ENCODE peak calls at places on chromosome 19, in four cellular contexts. A, L, O and G are unnamed samples.

GRCh38 chr19:38700350-38700932 is 43.8 kb downstream of the CAPN12 start:
- DNase-seq in L (no peak), O (peak; percentile 41), A (no peak), G (no peak)

GRCh38 chr19:15422311-15423075 is 3.7 kb upstream of the AKAP8L start:
- DNase-seq in A (no peak), O (no peak), L (no peak), G (no peak)

GRCh38 chr19:41156207-41156606 is 36.8 kb upstream of the CYP2S1 start:
- DNase-seq in O (no peak), L (no peak), A (no peak), G (no peak)

GRCh38 chr19:49860716-49861100 is 6.7 kb downstream of the PNKP start:
- DNase-seq in A (no peak), O (no peak), L (no peak), G (no peak)

GRCh38 chr19:46761418-46761831 is 15.2 kb upstream of the STRN4 start:
- DNase-seq in A (no peak), O (peak; percentile 55), L (no peak), G (no peak)

GRCh38 chr19:38266070-38266469 is 1.7 kb downstream of the SPINT2 start:
- DNase-seq in O (no peak), A (no peak), L (no peak), G (no peak)

GRCh38 chr19:48755787-48756674 is 707 bp downstream of the FGF21 start:
- DNase-seq in L (no peak), O (no peak), A (no peak), G (no peak)

GRCh38 chr19:16266586-16266942 is 58.1 kb upstream of the KLF2 start:
- DNase-seq in A (no peak), L (no peak), O (no peak), G (no peak)

GRCh38 chr19:14363203-14364097 is 17.8 kb upstream of the ADGRE5 start:
- DNase-seq in O (peak; percentile 25), A (peak; percentile 83), L (peak; percentile 88), G (peak; percentile 38)

GRCh38 chr19:6535558-6536137 is 4.8 kb downstream of the TNFSF9 start:
- DNase-seq in A (no peak), O (no peak), L (no peak), G (no peak)

GRCh38 chr19:48632692-48633147 is 4.5 kb downstream of the DBP start:
- DNase-seq in L (no peak), O (no peak), A (no peak), G (no peak)

GRCh38 chr19:48751835-48752510 is 468 bp downstream of the FUT1 start:
- DNase-seq in O (no peak), L (no peak), A (no peak), G (no peak)

GRCh38 chr19:39544201-39544903 is 4.4 kb upstream of the EID2 start:
- DNase-seq in L (no peak), A (no peak), O (no peak), G (no peak)

GRCh38 chr19:49512970-49513745 is 697 bp downstream of the FCGRT start:
- DNase-seq in L (peak; percentile 72), A (peak; percentile 65), O (peak; percentile 89), G (no peak)

GRCh38 chr19:13611596-13611995 is 105.3 kb upstream of the CACNA1A start:
- DNase-seq in O (no peak), L (no peak), A (no peak), G (no peak)

GRCh38 chr19:41364546-41365391 is 820 bp upstream of the B9D2 start:
- DNase-seq in L (no peak), O (no peak), A (no peak), G (no peak)

GRCh38 chr19:39677931-39678889 is 22.5 kb downstream of the LGALS16 start:
- DNase-seq in L (no peak), A (no peak), O (peak; percentile 71), G (no peak)

GRCh38 chr19:16850133-16850532 is 20.9 kb downstream of the SIN3B start:
- DNase-seq in A (no peak), L (no peak), O (no peak), G (no peak)

GRCh38 chr19:36772341-36773222 is at the start of gene ZNF850:
- DNase-seq in O (peak; percentile 87), A (peak; percentile 96), L (peak; percentile 76), G (peak; percentile 88)

GRCh38 chr19:8618751-8619150 is 8.2 kb upstream of the ADAMTS10 start:
- DNase-seq in L (no peak), A (no peak), O (peak; percentile 53), G (no peak)

GRCh38 chr19:41350735-41351338 is 2.9 kb downstream of the TGFB1 start:
- DNase-seq in L (peak; percentile 70), O (no peak), A (no peak), G (no peak)

GRCh38 chr19:58053480-58054156 is 5.5 kb upstream of the ZNF135 start:
- DNase-seq in O (no peak), A (no peak), L (no peak), G (no peak)

GRCh38 chr19:51610576-51610975 is 19.6 kb downstream of the SIGLEC5 start:
- DNase-seq in O (no peak), A (no peak), L (no peak), G (no peak)

GRCh38 chr19:14440049-14440448 is 6.9 kb downstream of the PKN1 start:
- DNase-seq in A (no peak), O (no peak), L (peak; percentile 73), G (no peak)

GRCh38 chr19:5050905-5051304 is 82.0 kb downstream of the KDM4B start:
- DNase-seq in O (no peak), A (no peak), L (no peak), G (no peak)

GRCh38 chr19:13350761-13351160 is 155.5 kb downstream of the CACNA1A start:
- DNase-seq in L (no peak), O (no peak), A (no peak), G (no peak)

GRCh38 chr19:48479686-48480085 is 10.5 kb downstream of the CYTH2 start:
- DNase-seq in O (no peak), L (no peak), A (no peak), G (no peak)

GRCh38 chr19:16210168-16210567 is 12.5 kb downstream of the AP1M1 start:
- DNase-seq in O (no peak), A (no peak), L (no peak), G (no peak)

GRCh38 chr19:6745965-6746364 is 6.5 kb downstream of the TRIP10 start:
- DNase-seq in A (no peak), L (no peak), O (no peak), G (no peak)

GRCh38 chr19:30341646-30342201 is 30.5 kb upstream of the ZNF536 start:
- DNase-seq in O (no peak), A (no peak), L (no peak), G (no peak)

GRCh38 chr19:30345686-30346085 is 26.5 kb upstream of the ZNF536 start:
- DNase-seq in O (no peak), A (no peak), L (no peak), G (no peak)

GRCh38 chr19:30340724-30341595 is 31.2 kb upstream of the ZNF536 start:
- DNase-seq in O (no peak), A (no peak), L (no peak), G (no peak)

GRCh38 chr19:30342901-30343300 is 29.3 kb upstream of the ZNF536 start:
- DNase-seq in A (no peak), L (no peak), O (no peak), G (no peak)

GRCh38 chr19:30344446-30345425 is 27.4 kb upstream of the ZNF536 start:
- DNase-seq in A (no peak), O (no peak), L (no peak), G (no peak)
- TF ChIP-seq ELF4 in A (no peak), O (no peak), L (no peak), G (no peak)

GRCh38 chr19:3061214-3062161 is 807 bp downstream of the TLE5 start:
- DNase-seq in L (peak; percentile 85), A (no peak), O (no peak), G (no peak)
- TF ChIP-seq ELF4 in L (peak; percentile 24), A (no peak), O (no peak), G (no peak)

DNA sequence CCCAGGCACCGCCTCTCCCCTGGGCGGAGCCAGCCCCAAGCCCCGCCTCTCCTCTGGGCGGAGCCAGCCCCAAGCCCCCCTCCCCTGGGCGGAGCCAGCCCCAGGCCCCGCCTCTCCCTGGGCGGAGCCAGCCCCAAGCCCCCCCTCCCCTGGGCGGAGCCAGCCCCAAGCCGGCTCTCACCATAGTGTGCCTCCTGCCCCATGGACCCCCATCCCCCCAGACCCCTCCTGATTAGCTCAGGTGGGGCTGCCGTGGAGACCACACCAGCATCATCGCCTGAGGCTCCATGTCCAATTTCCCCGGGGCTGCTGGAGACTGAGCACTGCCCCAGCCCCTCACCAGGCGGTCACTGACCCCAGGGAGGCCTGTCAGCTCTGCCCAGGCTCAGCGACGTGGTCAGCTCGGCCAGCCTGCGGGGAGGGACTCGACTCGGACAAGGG is 4.2 kb upstream of the MADCAM1 start:
- DNase-seq in A (peak; percentile 36), O (no peak), L (peak; percentile 72), G (peak; percentile 60)
- TF ChIP-seq ELF4 in A (no peak), O (no peak), L (no peak), G (no peak)

GRCh38 chr19:2487780-2488330 is 11.9 kb downstream of the GADD45B start:
- DNase-seq in A (no peak), L (no peak), O (no peak), G (no peak)
- TF ChIP-seq ELF4 in A (no peak), L (no peak), O (no peak), G (no peak)

GRCh38 chr19:17902701-17903100 is 30.1 kb upstream of the CCDC124 start:
- DNase-seq in L (no peak), A (no peak), O (no peak), G (no peak)
- TF ChIP-seq ELF4 in L (no peak), A (no peak), O (no peak), G (no peak)

GRCh38 chr19:32661318-32661717 is 13.7 kb downstream of the ANKRD27 start:
- DNase-seq in A (no peak), O (peak; percentile 37), L (no peak), G (no peak)
- TF ChIP-seq ELF4 in A (no peak), O (no peak), L (no peak), G (no peak)

DNA sequence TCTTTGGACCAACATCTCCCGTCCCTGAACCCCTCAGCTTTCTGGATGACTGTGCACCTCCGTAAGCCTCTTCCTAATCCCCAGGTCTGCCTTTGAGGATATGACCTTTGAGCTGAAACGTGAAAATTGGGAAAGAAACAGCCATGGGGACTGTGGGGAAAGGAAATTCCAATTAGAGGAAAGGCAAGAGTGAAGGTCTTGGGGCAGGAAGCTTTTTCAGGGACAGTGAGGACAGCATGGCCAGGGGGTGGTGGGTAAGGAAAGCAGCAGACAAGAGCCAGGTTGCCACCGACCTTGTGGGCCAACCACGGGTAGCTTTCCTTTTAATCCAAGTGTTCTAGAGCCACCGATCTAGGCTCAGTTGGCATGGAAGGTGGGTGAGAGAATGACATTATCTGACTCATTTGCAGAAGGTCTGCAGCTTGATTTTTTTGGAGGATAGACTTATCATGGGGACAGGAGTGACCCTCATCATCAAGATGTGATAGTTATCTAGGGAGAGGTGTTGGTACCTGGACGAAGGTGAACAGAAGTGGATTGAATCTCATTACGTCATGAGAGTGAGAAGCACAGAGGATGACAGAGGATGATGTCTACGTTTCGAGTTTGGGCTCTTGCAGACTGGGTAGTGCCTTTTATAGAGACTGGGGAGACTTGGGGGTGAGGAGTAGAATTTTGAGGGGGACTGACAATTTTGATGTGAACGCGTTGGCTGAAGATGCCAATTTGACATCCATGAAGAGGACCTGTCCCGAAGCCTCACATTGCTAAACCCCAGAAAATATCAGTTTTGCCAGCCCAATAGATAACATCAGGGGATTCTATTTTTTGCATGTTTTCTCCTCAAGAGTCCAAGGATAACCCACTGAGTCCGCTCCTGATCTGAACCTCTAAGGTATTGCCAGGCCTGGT is 136.7 kb upstream of the PEG3 start:
- DNase-seq in L (no peak), A (no peak), O (peak; percentile 53), G (no peak)
- TF ChIP-seq ELF4 in L (no peak), A (no peak), O (no peak), G (no peak)